ENCODE peak calls at places on chromosomes 7 and 10, in seven cellular contexts. R is AG09309; I is MV-4-11; G is IMR-90; Q is stimulated activated CD4-positive, alpha-beta T cell treated with anti-CD3 and anti-CD28 coated beads, TNF-alpha, amount 100 ng/mL, for 48 hours; E is anterior cingulate cortex; D is activated T-helper 1 cell treated with Interleukin-2 at 50 U/mL for 16 hours. Y is an unnamed sample.

GRCh38 chr10:102604379-102604960 is 39.8 kb upstream of the TRIM8 start:
- DNase-seq in R (no peak), I (no peak), G (peak), Q (no peak), E (no peak), D (no peak), Y (no peak)

GRCh38 chr7:150903627-150904026 is 51.3 kb downstream of the AOC1 start:
- DNase-seq in R (peak), I (no peak), G (peak), Q (no peak), E (no peak), D (no peak), Y (no peak)

GRCh38 chr10:129765664-129766550 is 198.2 kb downstream of the EBF3 start:
- DNase-seq in R (no peak), I (no peak), G (no peak), Q (no peak), E (no peak), D (no peak), Y (no peak)

GRCh38 chr10:132322621-132323048 is 9.4 kb upstream of the LRRC27 start:
- DNase-seq in R (peak), I (peak), G (peak), Q (no peak), E (no peak), D (no peak), Y (peak)

GRCh38 chr7:1898628-1899185 is 228.6 kb downstream of the ELFN1 start:
- DNase-seq in R (no peak), I (no peak), G (no peak), Q (no peak), E (no peak), D (no peak), Y (no peak)

GRCh38 chr7:24665564-24666294 is 91.5 kb downstream of the GSDME start:
- DNase-seq in R (no peak), I (peak), G (peak), Q (peak), E (no peak), D (peak), Y (peak)

GRCh38 chr7:37448057-37448636 is 517 bp downstream of the ELMO1 start:
- DNase-seq in R (no peak), I (no peak), G (no peak), Q (no peak), E (no peak), D (peak), Y (no peak)

GRCh38 chr7:79317728-79318127 is 135.7 kb downstream of the MAGI2 start:
- DNase-seq in R (peak), I (no peak), G (peak), Q (no peak), E (no peak), D (no peak), Y (no peak)

GRCh38 chr10:49053998-49054692 is 61.2 kb downstream of the VSTM4 start:
- DNase-seq in R (no peak), I (no peak), G (no peak), Q (no peak), E (no peak), D (no peak), Y (no peak)

GRCh38 chr10:7872041-7872442 is 53.7 kb downstream of the TAF3 start:
- DNase-seq in R (no peak), I (no peak), G (peak), Q (no peak), E (no peak), D (no peak), Y (peak)

GRCh38 chr10:102781921-102782542 is 38.3 kb downstream of the WBP1L start:
- DNase-seq in R (no peak), I (no peak), G (peak), Q (no peak), E (no peak), D (no peak), Y (no peak)

GRCh38 chr7:122632238-122632637 is 66.7 kb downstream of the RNF133 start:
- DNase-seq in R (no peak), I (no peak), G (no peak), Q (no peak), E (no peak), D (no peak), Y (no peak)

GRCh38 chr7:149355390-149356048 is 93.5 kb downstream of the ZNF783 start:
- DNase-seq in R (no peak), I (peak), G (no peak), Q (no peak), E (no peak), D (no peak), Y (no peak)

GRCh38 chr7:92749327-92749730 is 87.0 kb downstream of the CDK6 start:
- DNase-seq in R (no peak), I (no peak), G (peak), Q (no peak), E (no peak), D (no peak), Y (no peak)

GRCh38 chr10:108877130-108877529 is 1046.2 kb downstream of the XPNPEP1 start:
- DNase-seq in R (no peak), I (no peak), G (peak), Q (no peak), E (no peak), D (no peak), Y (no peak)

GRCh38 chr10:112832361-112832878 is 117.6 kb upstream of the TCF7L2 start:
- DNase-seq in R (no peak), I (no peak), G (peak), Q (no peak), E (no peak), D (no peak), Y (no peak)

GRCh38 chr7:130909881-130910672 is 176.1 kb upstream of the KLF14 start:
- DNase-seq in R (no peak), I (no peak), G (peak), Q (no peak), E (no peak), D (no peak), Y (no peak)

GRCh38 chr7:99499356-99499712 is 747 bp downstream of the ZNF394 start:
- DNase-seq in R (no peak), I (peak), G (no peak), Q (no peak), E (no peak), D (peak), Y (peak)

GRCh38 chr7:17968791-17969715 is 28.8 kb upstream of the SNX13 start:
- DNase-seq in R (no peak), I (no peak), G (no peak), Q (no peak), E (no peak), D (no peak), Y (no peak)

GRCh38 chr7:30708983-30709382 is 26.7 kb upstream of the CRHR2 start:
- DNase-seq in R (no peak), I (no peak), G (no peak), Q (no peak), E (no peak), D (no peak), Y (no peak)

GRCh38 chr7:2038876-2039728 is 193.6 kb downstream of the MAD1L1 start:
- DNase-seq in R (no peak), I (no peak), G (no peak), Q (no peak), E (no peak), D (no peak), Y (no peak)

GRCh38 chr7:105016083-105017075 is 2.4 kb downstream of the KMT2E start:
- DNase-seq in R (no peak), I (no peak), G (peak), Q (no peak), E (no peak), D (no peak), Y (no peak)

GRCh38 chr10:31819393-31819820 is 109.2 kb downstream of the ARHGAP12 start:
- DNase-seq in R (no peak), I (no peak), G (no peak), Q (no peak), E (no peak), D (no peak), Y (no peak)

GRCh38 chr7:142873871-142874270 is 11.7 kb downstream of the TRPV6 start:
- DNase-seq in R (no peak), I (no peak), G (no peak), Q (no peak), E (no peak), D (no peak), Y (no peak)

GRCh38 chr10:70500339-70500738 is 21.8 kb downstream of the PALD1 start:
- DNase-seq in R (no peak), I (no peak), G (no peak), Q (no peak), E (no peak), D (no peak), Y (no peak)

GRCh38 chr10:69801434-69802315 is at the start of gene COL13A1:
- DNase-seq in R (no peak), I (peak), G (peak), Q (no peak), E (no peak), D (no peak), Y (no peak)

GRCh38 chr10:33337335-33337854 is 2.9 kb upstream of the NRP1 start:
- DNase-seq in R (peak), I (no peak), G (peak), Q (no peak), E (no peak), D (no peak), Y (no peak)

GRCh38 chr10:123922126-123922525 is 30.5 kb upstream of the CPXM2 start:
- DNase-seq in R (no peak), I (no peak), G (no peak), Q (no peak), E (no peak), D (no peak), Y (no peak)

Y was measured in AML-193.